ENCODE peak calls at places on chromosome 13, in ten cellular contexts. O is PC-9, K is cardiac fibroblast, W is mucosa of descending colon, N is choroid plexus epithelial cell, G is thoracic aorta, U is OCI-LY7, H is ovary, A is upper lobe of left lung, F is mammary epithelial cell. P is an unnamed sample.

GRCh38 chr13:112727581-112727980 is 37.7 kb downstream of the ATP11A start:
- DNase-seq in W (no peak), G (no peak), K (no peak), A (peak), H (no peak), N (no peak), F (no peak), U (no peak), O (no peak), P (no peak)

GRCh38 chr13:103839460-103839859 is 773.2 kb upstream of the SLC10A2 start:
- DNase-seq in H (no peak), F (no peak), W (no peak), U (no peak), G (no peak), K (no peak), O (no peak), A (no peak), N (no peak), P (no peak)

GRCh38 chr13:70339738-70340137 is 231.5 kb upstream of the KLHL1 start:
- DNase-seq in K (no peak), O (no peak), F (peak), G (no peak), N (peak), A (no peak), U (peak), W (peak), H (no peak), P (no peak)

GRCh38 chr13:46578590-46578975 is 25.6 kb downstream of the LRCH1 start:
- DNase-seq in G (no peak), H (no peak), N (no peak), K (no peak), O (no peak), U (no peak), A (no peak), F (no peak), W (no peak), P (no peak)

GRCh38 chr13:110150384-110151091 is 156.4 kb downstream of the COL4A1 start:
- DNase-seq in H (no peak), G (no peak), N (no peak), U (no peak), O (no peak), W (no peak), K (no peak), A (no peak), F (no peak), P (peak)

GRCh38 chr13:33932765-33933406 is 114.9 kb downstream of the RFC3 start:
- DNase-seq in G (no peak), K (no peak), A (no peak), N (peak), O (no peak), F (peak), U (no peak), H (no peak), W (no peak), P (no peak)

GRCh38 chr13:112849500-112849899 is 119.5 kb upstream of the MCF2L start:
- DNase-seq in W (no peak), G (no peak), K (no peak), F (no peak), N (peak), O (no peak), U (peak), H (no peak), A (no peak), P (no peak)

GRCh38 chr13:109974354-109974753 is 188.0 kb upstream of the IRS2 start:
- DNase-seq in N (peak), F (no peak), K (peak), A (no peak), W (no peak), G (no peak), H (no peak), O (no peak), U (no peak), P (peak)

GRCh38 chr13:102128216-102128800 is 273.5 kb downstream of the FGF14 start:
- DNase-seq in K (no peak), G (no peak), H (no peak), N (peak), O (no peak), F (peak), W (no peak), A (no peak), U (no peak), P (peak)

GRCh38 chr13:30431269-30431950 is 9.1 kb downstream of the UBE2L5 start:
- DNase-seq in K (no peak), O (peak), F (peak), U (no peak), A (no peak), W (no peak), N (peak), G (no peak), H (no peak), P (no peak)

GRCh38 chr13:30429235-30429634 is 6.9 kb downstream of the UBE2L5 start:
- DNase-seq in F (no peak), A (no peak), G (no peak), W (no peak), N (no peak), H (no peak), U (peak), K (no peak), O (no peak), P (no peak)

DNA sequence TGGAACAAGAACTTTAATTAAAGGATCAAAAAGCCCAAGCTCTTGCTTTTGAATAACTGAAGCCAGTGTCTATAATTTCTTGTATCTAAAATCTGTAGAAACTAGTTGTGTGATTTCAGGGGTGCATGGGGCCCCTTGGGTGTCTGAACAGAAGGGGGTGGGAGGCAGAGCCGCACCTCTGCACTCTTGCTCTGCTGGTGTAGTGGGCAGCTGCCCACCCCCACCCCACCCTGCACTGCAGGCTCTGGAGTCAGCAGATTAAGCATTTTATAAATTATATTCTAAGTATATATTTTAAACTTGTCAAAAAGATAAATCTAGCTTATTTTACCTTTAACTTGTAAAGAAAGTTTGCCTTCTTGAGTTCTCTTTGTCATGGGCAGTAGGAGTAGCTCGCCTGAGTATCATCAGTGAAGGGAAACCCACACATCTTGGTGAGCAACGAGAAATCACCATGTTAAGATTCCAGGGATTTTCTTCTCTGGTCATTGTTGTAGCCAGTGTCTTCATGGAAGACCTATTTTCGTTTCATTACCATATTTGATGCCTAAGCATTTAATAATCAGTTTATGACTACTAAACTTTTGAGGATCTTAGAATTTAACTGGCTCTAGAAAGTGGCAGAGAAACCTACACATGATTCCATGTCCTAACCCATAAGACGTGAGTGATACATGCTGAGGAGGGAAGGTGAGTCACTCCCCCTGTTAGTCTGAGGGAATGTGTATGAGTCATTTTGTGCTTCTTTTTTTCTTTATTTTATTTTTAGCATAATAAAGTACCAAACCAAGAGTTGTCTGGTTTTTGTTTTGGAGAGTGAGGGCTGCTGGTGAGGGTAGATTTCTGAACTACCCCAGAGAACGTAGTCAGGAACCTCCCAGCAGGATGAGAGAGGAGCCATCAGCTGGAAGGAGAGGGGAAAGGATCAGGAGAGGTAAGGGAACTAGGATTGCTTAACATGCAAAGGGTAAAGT is 7.7 kb downstream of the UBE2L5 start:
- DNase-seq in U (no peak), O (peak), A (no peak), W (no peak), N (peak), K (peak), F (peak), H (no peak), G (no peak), P (peak)
- H3K4me3 ChIP-seq in U (peak), O (no peak), A (no peak), W (no peak), N (no peak), K (no peak), F (no peak), H (no peak), G (no peak), P (no peak)

GRCh38 chr13:98103942-98104880 is 38.7 kb upstream of the FARP1 start:
- DNase-seq in G (no peak), N (peak), O (no peak), U (no peak), K (no peak), A (peak), H (no peak), W (no peak), F (peak), P (no peak)
- TF ChIP-seq CTCF in G (no peak), N (peak), O (peak), U (no peak), K (peak), A (no peak), H (no peak), W (no peak), F (peak), P (peak)

GRCh38 chr13:20903164-20903475 is 574 bp upstream of the XPO4 start:
- DNase-seq in F (no peak), N (no peak), W (no peak), U (no peak), A (no peak), H (no peak), G (no peak), O (no peak), K (no peak), P (no peak)

GRCh38 chr13:20902438-20903163 is at the start of gene XPO4:
- DNase-seq in W (peak), O (peak), F (peak), G (peak), N (peak), H (peak), K (peak), U (peak), A (peak), P (peak)

GRCh38 chr13:20904908-20905307 is 2.4 kb upstream of the XPO4 start:
- DNase-seq in N (no peak), U (no peak), W (no peak), K (no peak), G (no peak), O (no peak), H (no peak), A (no peak), F (no peak), P (no peak)

DNA sequence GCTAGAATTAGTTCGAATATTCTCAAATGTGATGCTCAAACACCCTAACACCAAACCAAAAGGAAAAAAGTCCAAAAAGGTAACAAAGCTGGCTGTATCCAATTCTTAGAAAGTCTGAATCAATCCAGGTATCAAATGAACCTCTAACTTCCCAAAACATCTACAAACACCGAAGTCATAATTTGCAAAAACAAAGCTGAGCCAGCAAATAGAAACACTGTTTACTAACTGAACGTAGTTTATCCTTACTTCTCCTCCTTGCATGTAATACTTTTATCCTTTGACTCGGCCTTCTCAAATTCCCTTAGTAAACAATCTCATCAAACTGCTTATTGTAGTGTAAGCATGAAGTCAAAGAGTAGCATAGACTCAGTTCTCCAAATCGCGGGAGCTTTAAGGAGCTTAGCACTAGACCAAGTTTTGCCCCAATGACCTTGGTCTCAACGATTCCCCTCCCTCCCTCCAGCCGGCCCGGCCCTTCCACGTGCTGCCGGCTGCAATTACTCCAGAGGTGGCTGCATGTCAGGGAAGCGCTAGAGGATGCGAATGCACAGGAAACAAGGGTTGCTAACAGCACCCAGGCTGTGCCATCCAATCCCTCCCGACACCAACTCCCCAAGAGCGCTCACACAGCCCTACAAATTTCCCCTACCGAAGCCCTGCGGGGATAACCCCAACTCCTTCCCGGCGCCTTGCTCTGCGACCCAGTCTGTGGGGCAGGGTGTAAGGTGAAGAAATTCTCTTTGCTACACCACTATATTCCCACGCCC is 693 bp downstream of the XPO4 start:
- DNase-seq in G (no peak), O (no peak), K (peak), H (no peak), W (peak), U (peak), A (peak), N (peak), F (peak), P (peak)
- H3K4me3 ChIP-seq in G (peak), O (peak), K (peak), H (peak), W (peak), U (peak), A (peak), N (peak), F (peak), P (peak)

GRCh38 chr13:114029866-114030625 is 56.2 kb upstream of the C13orf46 start:
- DNase-seq in K (no peak), O (no peak), U (no peak), G (no peak), H (no peak), N (peak), W (no peak), A (peak), F (no peak), P (no peak)

GRCh38 chr13:114030666-114031610 is 57.1 kb upstream of the C13orf46 start:
- DNase-seq in A (peak), W (no peak), N (no peak), F (no peak), G (no peak), O (no peak), K (no peak), U (no peak), H (no peak), P (no peak)

GRCh38 chr13:114033541-114034315 is 59.9 kb upstream of the C13orf46 start:
- DNase-seq in O (no peak), K (no peak), W (no peak), A (peak), G (no peak), H (no peak), U (no peak), F (no peak), N (no peak), P (no peak)

GRCh38 chr13:114032121-114032799 is 58.4 kb upstream of the C13orf46 start:
- DNase-seq in K (peak), N (peak), H (peak), A (peak), U (no peak), G (no peak), O (no peak), W (no peak), F (no peak), P (peak)

DNA sequence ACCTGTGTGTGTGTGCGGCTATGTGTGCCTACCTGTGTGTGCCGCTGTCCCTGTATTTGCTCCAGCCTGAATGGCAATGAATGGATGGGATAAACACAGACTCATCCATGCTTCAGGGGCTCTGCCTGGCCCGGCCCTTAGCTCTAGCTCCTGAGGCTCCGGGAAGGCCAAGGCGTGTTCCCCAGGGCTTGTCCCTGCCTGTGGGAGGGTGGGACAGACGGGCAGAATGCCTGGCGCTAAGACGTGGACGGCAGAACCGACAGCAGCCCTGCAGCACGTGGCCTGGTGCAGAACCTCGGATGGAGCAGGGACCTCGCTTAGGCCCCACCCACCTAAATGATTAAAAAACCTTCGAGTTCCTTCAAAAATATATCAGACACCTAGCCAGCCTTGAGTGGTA is 57.8 kb upstream of the C13orf46 start:
- DNase-seq in F (no peak), K (no peak), W (no peak), O (no peak), N (no peak), A (peak), U (no peak), H (no peak), G (no peak), P (no peak)
- TF ChIP-seq CTCF in F (no peak), K (no peak), W (no peak), O (no peak), N (no peak), A (no peak), U (no peak), H (no peak), G (no peak), P (no peak)

GRCh38 chr13:36297600-36298338 is at the start of gene CCDC169:
- DNase-seq in A (peak), F (peak), N (peak), W (peak), U (no peak), O (peak), G (peak), H (peak), K (peak), P (peak)
- H3K4me3 ChIP-seq in A (peak), F (peak), N (peak), W (no peak), U (no peak), O (peak), G (peak), H (peak), K (peak), P (peak)

GRCh38 chr13:81017525-81018152 is 676.7 kb upstream of the SPRY2 start:
- DNase-seq in F (peak), N (peak), G (no peak), K (peak), U (peak), H (no peak), O (no peak), A (no peak), W (no peak), P (peak)

GRCh38 chr13:81012031-81012430 is 671.1 kb upstream of the SPRY2 start:
- DNase-seq in H (no peak), F (no peak), W (no peak), N (no peak), A (no peak), G (no peak), K (no peak), U (no peak), O (no peak), P (no peak)
- TF ChIP-seq CTCF in H (no peak), F (peak), W (no peak), N (peak), A (no peak), G (no peak), K (no peak), U (no peak), O (no peak), P (no peak)

DNA sequence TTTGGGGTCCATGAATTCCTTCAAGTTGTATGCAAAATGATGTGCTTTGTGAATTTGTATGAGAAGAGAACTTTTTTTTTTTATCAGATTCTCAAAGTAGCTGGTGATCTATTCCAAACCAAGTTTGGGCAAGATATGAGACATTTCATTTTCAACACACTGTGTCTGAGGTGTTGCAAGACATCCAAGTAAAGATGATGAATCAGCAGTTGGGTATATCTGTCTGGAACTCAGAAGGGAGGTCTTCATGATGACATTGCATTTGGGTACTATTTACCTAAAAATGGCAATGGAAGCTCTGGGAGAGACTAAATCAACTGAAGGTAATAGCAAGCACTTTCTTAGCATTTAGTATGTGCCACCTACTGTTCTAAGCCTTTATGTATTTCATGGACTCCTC is 2.8 kb downstream of the FAM124A start:
- DNase-seq in O (no peak), U (no peak), G (no peak), A (no peak), K (no peak), H (no peak), W (no peak), N (peak), F (no peak), P (peak)
- H3K4me3 ChIP-seq in O (no peak), U (no peak), G (no peak), A (no peak), K (no peak), H (no peak), W (no peak), N (no peak), F (no peak), P (no peak)

P was measured in AG10803.